ENCODE peak calls at places on chromosome 1, in ten cellular contexts. W, S, P, M, J, B, Q, L, O and Z are unnamed samples.
A peak's percentile ranks its signal among the peaks of the same experiment; 100 is the strongest.

GRCh38 chr1:211485480-211485857 is 6.5 kb downstream of the RD3 start:
- DNase-seq in J (no peak), Q (no peak), B (no peak), P (no peak), L (no peak), S (no peak), W (no peak), O (no peak), M (no peak), Z (no peak)

GRCh38 chr1:6222644-6223043 is 13.1 kb downstream of the ICMT start:
- DNase-seq in S (no peak), M (no peak), O (peak; percentile 61), J (no peak), L (no peak), B (peak; percentile 63), W (no peak), P (no peak), Q (no peak), Z (peak; percentile 91)

GRCh38 chr1:205304695-205305070 is 16.9 kb downstream of the NUAK2 start:
- DNase-seq in J (no peak), S (no peak), L (no peak), W (no peak), M (no peak), O (no peak), P (no peak), Q (no peak), B (no peak), Z (no peak)

GRCh38 chr1:212977781-212978645 is 27.7 kb downstream of the VASH2 start:
- DNase-seq in W (no peak), Q (no peak), L (no peak), J (no peak), B (no peak), S (no peak), P (no peak), M (no peak), O (no peak), Z (no peak)

GRCh38 chr1:18475234-18475633 is 5.5 kb upstream of the KLHDC7A start:
- DNase-seq in Q (no peak), M (no peak), O (no peak), J (no peak), B (no peak), L (no peak), W (no peak), P (no peak), S (no peak), Z (no peak)

GRCh38 chr1:150106331-150106730 is 38.8 kb downstream of the VPS45 start:
- DNase-seq in W (no peak), Q (no peak), O (no peak), L (no peak), S (no peak), P (peak; percentile 58), M (no peak), J (peak; percentile 7), B (no peak), Z (no peak)

GRCh38 chr1:112937070-112937469 is 18.9 kb downstream of the SLC16A1 start:
- DNase-seq in S (no peak), P (no peak), B (no peak), O (no peak), Q (no peak), L (no peak), J (peak; percentile 53), W (peak; percentile 82), M (no peak), Z (no peak)

GRCh38 chr1:210686841-210687240 is 358.1 kb downstream of the HHAT start:
- DNase-seq in Q (no peak), S (no peak), L (no peak), P (no peak), O (no peak), W (no peak), J (no peak), M (no peak), B (no peak), Z (no peak)

GRCh38 chr1:162020145-162020544 is 3.5 kb downstream of the OLFML2B start:
- DNase-seq in M (no peak), P (no peak), B (peak; percentile 27), W (no peak), L (no peak), Q (no peak), J (no peak), O (no peak), S (no peak), Z (no peak)

GRCh38 chr1:162022626-162023025 is 1.0 kb downstream of the OLFML2B start:
- DNase-seq in O (no peak), S (no peak), L (no peak), J (no peak), M (no peak), B (no peak), P (no peak), Q (no peak), W (no peak), Z (no peak)

GRCh38 chr1:162021124-162021523 is 2.5 kb downstream of the OLFML2B start:
- DNase-seq in L (no peak), B (no peak), W (no peak), O (no peak), P (no peak), Q (no peak), M (no peak), J (no peak), S (no peak), Z (no peak)

GRCh38 chr1:162023547-162024501 is at the start of gene OLFML2B:
- DNase-seq in W (peak; percentile 94), J (peak; percentile 83), Q (peak; percentile 85), M (no peak), S (peak; percentile 57), B (peak; percentile 58), O (peak; percentile 81), L (peak; percentile 73), P (no peak), Z (peak; percentile 61)

GRCh38 chr1:162023181-162023546 is 505 bp downstream of the OLFML2B start:
- DNase-seq in W (peak; percentile 32), M (no peak), B (no peak), P (no peak), J (no peak), O (no peak), L (no peak), Q (no peak), S (no peak), Z (peak; percentile 10)
- H3K27me3 ChIP-seq in W (peaks cover 5% of the 10 kb centered on the region), M (no peaks in the 10 kb centered on the region), B (no peaks in the 10 kb centered on the region), P (peaks cover 4% of the 10 kb centered on the region), J (peaks cover 5% of the 10 kb centered on the region), O (no peaks in the 10 kb centered on the region), L (no peaks in the 10 kb centered on the region), Q (peaks cover 10% of the 10 kb centered on the region), S (peaks cover 7% of the 10 kb centered on the region), Z (peaks cover 45% of the 10 kb centered on the region)

GRCh38 chr1:204261746-204262505 is 48.1 kb upstream of the GOLT1A start:
- DNase-seq in Q (no peak), S (no peak), O (no peak), B (no peak), W (peak; percentile 88), J (no peak), L (no peak), P (no peak), M (no peak), Z (no peak)

GRCh38 chr1:204260601-204261197 is 46.9 kb upstream of the GOLT1A start:
- DNase-seq in Q (no peak), O (no peak), J (no peak), L (no peak), P (no peak), S (no peak), B (no peak), W (no peak), M (no peak), Z (no peak)

GRCh38 chr1:204262506-204263239 is 48.9 kb upstream of the GOLT1A start:
- DNase-seq in S (no peak), W (no peak), O (no peak), P (no peak), J (no peak), B (no peak), L (no peak), M (no peak), Q (no peak), Z (no peak)

GRCh38 chr1:204259782-204260181 is 46.0 kb upstream of the GOLT1A start:
- DNase-seq in O (no peak), M (no peak), W (no peak), B (no peak), L (no peak), J (no peak), P (no peak), S (no peak), Q (no peak), Z (no peak)

DNA sequence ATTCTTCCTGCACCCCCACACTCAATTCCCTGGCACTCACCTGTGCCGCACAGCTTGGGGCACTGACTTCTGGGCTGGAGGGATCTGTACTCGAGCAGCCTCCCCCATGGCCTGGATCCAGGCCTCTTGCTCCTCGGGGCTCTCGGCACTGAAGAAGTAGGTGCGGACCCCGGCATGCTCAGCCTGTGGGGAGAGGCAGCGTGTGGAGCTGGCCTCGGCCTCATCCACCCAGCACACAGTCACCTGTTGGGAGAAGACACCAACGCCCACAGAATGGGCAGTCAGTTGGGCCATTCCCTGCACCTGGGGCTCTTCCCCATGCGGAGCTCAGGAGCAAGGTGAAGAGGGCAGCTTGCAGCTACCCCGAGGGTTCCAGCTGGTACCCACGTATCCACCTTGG is 47.5 kb upstream of the GOLT1A start:
- DNase-seq in O (no peak), B (no peak), S (no peak), J (no peak), M (no peak), Q (no peak), W (no peak), P (no peak), L (no peak), Z (no peak)
- H3K4me1 ChIP-seq in O (no peaks in the 10 kb centered on the region), B (peaks cover 7% of the 10 kb centered on the region), S (no peaks in the 10 kb centered on the region), J (peaks cover under 1% of the 10 kb centered on the region), M (no peaks in the 10 kb centered on the region), Q (no peaks in the 10 kb centered on the region), W (peaks cover 16% of the 10 kb centered on the region), P (no peaks in the 10 kb centered on the region), L (no peaks in the 10 kb centered on the region), Z (peaks cover 23% of the 10 kb centered on the region)

GRCh38 chr1:214076004-214076320 is 88.2 kb downstream of the PROX1 start:
- DNase-seq in O (no peak), B (no peak), W (no peak), L (no peak), Q (no peak), M (no peak), J (no peak), S (no peak), P (no peak), Z (no peak)

GRCh38 chr1:214076341-214077035 is 88.7 kb downstream of the PROX1 start:
- DNase-seq in S (no peak), O (no peak), Q (no peak), B (peak; percentile 5), J (no peak), W (no peak), P (no peak), L (no peak), M (no peak), Z (no peak)

GRCh38 chr1:214075305-214076003 is 87.7 kb downstream of the PROX1 start:
- DNase-seq in S (no peak), J (no peak), B (no peak), L (no peak), O (no peak), Q (no peak), W (no peak), M (no peak), P (no peak), Z (no peak)

GRCh38 chr1:214072758-214073157 is 85.0 kb downstream of the PROX1 start:
- DNase-seq in M (no peak), P (no peak), B (no peak), W (no peak), O (no peak), L (no peak), S (no peak), Q (no peak), J (no peak), Z (no peak)

DNA sequence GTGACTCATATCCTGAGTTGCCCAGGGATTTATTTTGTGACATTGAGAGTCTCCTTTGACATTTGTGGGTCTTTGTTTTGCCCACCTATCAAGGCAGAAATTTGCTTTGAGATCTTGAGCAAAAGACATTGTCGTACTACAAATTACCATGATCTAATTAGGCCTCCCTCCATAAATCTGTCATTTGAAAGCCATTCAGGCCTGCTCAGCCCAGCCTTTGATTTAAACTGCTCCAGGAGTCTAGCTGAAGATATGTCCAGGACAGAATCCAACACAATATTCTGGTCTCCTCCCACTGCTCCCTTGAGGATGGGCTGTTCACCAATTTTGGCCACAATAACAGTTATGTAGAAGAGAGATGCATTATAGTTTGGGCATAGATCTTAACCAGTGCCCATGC is 86.7 kb downstream of the PROX1 start:
- DNase-seq in M (no peak), P (no peak), O (no peak), B (no peak), W (no peak), Q (no peak), J (no peak), S (peak; percentile 10), L (no peak), Z (no peak)
- H3K9me3 ChIP-seq in M (no peaks in the 10 kb centered on the region), P (no peaks in the 10 kb centered on the region), O (no peaks in the 10 kb centered on the region), B (no peaks in the 10 kb centered on the region), W (no peaks in the 10 kb centered on the region), Q (no peaks in the 10 kb centered on the region), J (no peaks in the 10 kb centered on the region), S (no peaks in the 10 kb centered on the region), L (no peaks in the 10 kb centered on the region), Z (no peaks in the 10 kb centered on the region)

DNA sequence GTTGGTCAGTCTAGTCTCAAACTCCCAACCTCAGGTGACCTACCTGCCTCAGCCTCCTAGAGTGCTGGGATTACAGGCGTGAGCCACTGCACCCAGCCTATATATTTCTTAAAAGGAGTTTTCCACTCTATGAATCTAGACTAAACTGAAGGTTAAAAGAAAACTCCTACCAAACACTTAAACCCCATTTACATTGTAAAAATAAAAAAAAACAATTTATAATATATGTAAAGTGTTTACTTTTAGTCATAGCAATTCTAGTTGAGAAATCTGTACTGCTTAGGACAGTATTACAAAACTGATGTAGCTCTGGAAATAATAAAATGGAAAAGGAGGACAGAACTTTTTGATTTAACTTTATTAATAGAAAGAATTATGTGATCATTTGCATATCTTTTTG is 9.5 kb downstream of the ASB17 start:
- DNase-seq in S (no peak), W (no peak), O (no peak), B (no peak), M (no peak), P (no peak), Q (no peak), L (no peak), J (no peak), Z (no peak)
- H3K27me3 ChIP-seq in S (peaks cover 3% of the 10 kb centered on the region), W (no peaks in the 10 kb centered on the region), O (no peaks in the 10 kb centered on the region), B (no peaks in the 10 kb centered on the region), M (no peaks in the 10 kb centered on the region), P (no peaks in the 10 kb centered on the region), Q (no peaks in the 10 kb centered on the region), L (peaks cover 4% of the 10 kb centered on the region), J (no peaks in the 10 kb centered on the region), Z (no peaks in the 10 kb centered on the region)